ENCODE peak calls at places on chromosomes 2 and 18, in four cellular contexts. One of them, this sample, is unnamed.

GRCh38 chr2:173086518-173087213 is 11.0 kb downstream of the MAP3K20 start:
- DNase-seq in HCT116: no peak
- DNase-seq in Panc1: no peak
- DNase-seq in GM12878: no peak
- DNase-seq in this sample: no peak

GRCh38 chr2:45541450-45541849 is 69.6 kb downstream of the SRBD1 start:
- DNase-seq in HCT116: no peak
- DNase-seq in Panc1: no peak
- DNase-seq in GM12878: no peak
- DNase-seq in this sample: no peak

GRCh38 chr2:237217995-237218621 is 132.4 kb downstream of the COPS8 start:
- DNase-seq in HCT116: no peak
- DNase-seq in Panc1: no peak
- DNase-seq in GM12878: no peak
- DNase-seq in this sample: no peak

GRCh38 chr2:137950238-137950637 is 14.0 kb upstream of the HNMT start:
- DNase-seq in HCT116: no peak
- DNase-seq in Panc1: no peak
- DNase-seq in GM12878: no peak
- DNase-seq in this sample: peak; percentile 55

GRCh38 chr2:24870891-24871705 is 48.9 kb downstream of the ADCY3 start:
- DNase-seq in HCT116: no peak
- DNase-seq in Panc1: no peak
- DNase-seq in GM12878: no peak
- DNase-seq in this sample: no peak

GRCh38 chr2:199382091-199382490 is 75.6 kb downstream of the SATB2 start:
- DNase-seq in HCT116: no peak
- DNase-seq in Panc1: no peak
- DNase-seq in GM12878: no peak
- DNase-seq in this sample: no peak

GRCh38 chr18:79853303-79853992 is 55.7 kb downstream of the KCNG2 start:
- DNase-seq in HCT116: no peak
- DNase-seq in Panc1: no peak
- DNase-seq in GM12878: no peak
- DNase-seq in this sample: no peak

GRCh38 chr2:21333694-21334093 is 209.9 kb downstream of the TDRD15 start:
- DNase-seq in HCT116: no peak
- DNase-seq in Panc1: no peak
- DNase-seq in GM12878: no peak
- DNase-seq in this sample: no peak

GRCh38 chr18:54607213-54607934 is 16.3 kb downstream of the DYNAP start:
- DNase-seq in HCT116: no peak
- DNase-seq in Panc1: no peak
- DNase-seq in GM12878: no peak
- DNase-seq in this sample: no peak

GRCh38 chr2:217387776-217388381 is 528.0 kb upstream of the TNP1 start:
- DNase-seq in HCT116: no peak
- DNase-seq in Panc1: no peak
- DNase-seq in GM12878: no peak
- DNase-seq in this sample: no peak

GRCh38 chr2:42196403-42197267 is 27.5 kb downstream of the EML4 start:
- DNase-seq in HCT116: peak; percentile 22
- DNase-seq in Panc1: no peak
- DNase-seq in GM12878: peak; percentile 11
- DNase-seq in this sample: peak; percentile 54

GRCh38 chr2:159476329-159476728 is 140.0 kb downstream of the BAZ2B start:
- DNase-seq in HCT116: no peak
- DNase-seq in Panc1: no peak
- DNase-seq in GM12878: no peak
- DNase-seq in this sample: no peak

GRCh38 chr18:23668731-23669130 is 6.0 kb upstream of the ANKRD29 start:
- DNase-seq in HCT116: no peak
- DNase-seq in Panc1: no peak
- DNase-seq in GM12878: no peak
- DNase-seq in this sample: no peak

GRCh38 chr2:151973901-151974199 is 125.0 kb downstream of the CACNB4 start:
- DNase-seq in HCT116: no peak
- DNase-seq in Panc1: no peak
- DNase-seq in GM12878: no peak
- DNase-seq in this sample: no peak

GRCh38 chr2:212237350-212238095 is 301.1 kb downstream of the ERBB4 start:
- DNase-seq in HCT116: no peak
- DNase-seq in Panc1: no peak
- DNase-seq in GM12878: no peak
- DNase-seq in this sample: no peak

GRCh38 chr2:235050992-235051351 is 99.2 kb downstream of the SH3BP4 start:
- DNase-seq in HCT116: peak; percentile 82
- DNase-seq in Panc1: no peak
- DNase-seq in GM12878: no peak
- DNase-seq in this sample: peak; percentile 32

GRCh38 chr18:79199691-79200374 is 130.6 kb downstream of the ATP9B start:
- DNase-seq in HCT116: no peak
- DNase-seq in Panc1: no peak
- DNase-seq in GM12878: no peak
- DNase-seq in this sample: no peak

GRCh38 chr2:128084757-128085156 is 6.2 kb upstream of the UGGT1 start:
- DNase-seq in HCT116: no peak
- DNase-seq in Panc1: no peak
- DNase-seq in GM12878: no peak
- DNase-seq in this sample: no peak

GRCh38 chr2:240322991-240323390 is 112.5 kb upstream of the GPC1 start:
- DNase-seq in HCT116: no peak
- DNase-seq in Panc1: no peak
- DNase-seq in GM12878: no peak
- DNase-seq in this sample: no peak

GRCh38 chr2:190443778-190444481 is 35.8 kb downstream of the MFSD6 start:
- DNase-seq in HCT116: no peak
- DNase-seq in Panc1: no peak
- DNase-seq in GM12878: no peak
- DNase-seq in this sample: no peak

GRCh38 chr2:210630904-210631560 is 74.6 kb downstream of the CPS1 start:
- DNase-seq in HCT116: no peak
- DNase-seq in Panc1: no peak
- DNase-seq in GM12878: no peak
- DNase-seq in this sample: no peak

GRCh38 chr2:96694816-96695455 is 44.9 kb downstream of the LMAN2L start:
- DNase-seq in HCT116: no peak
- DNase-seq in Panc1: no peak
- DNase-seq in GM12878: no peak
- DNase-seq in this sample: no peak

GRCh38 chr2:38720613-38721241 is 30.4 kb downstream of the SRSF7 start:
- DNase-seq in HCT116: no peak
- DNase-seq in Panc1: no peak
- DNase-seq in GM12878: peak; percentile 40
- DNase-seq in this sample: no peak

GRCh38 chr2:216827073-216827725 is 32.7 kb downstream of the TNP1 start:
- DNase-seq in HCT116: no peak
- DNase-seq in Panc1: no peak
- DNase-seq in GM12878: no peak
- DNase-seq in this sample: no peak

GRCh38 chr2:105176429-105176828 is 65.1 kb upstream of the GPR45 start:
- DNase-seq in HCT116: no peak
- DNase-seq in Panc1: no peak
- DNase-seq in GM12878: no peak
- DNase-seq in this sample: no peak
- TF ChIP-seq SIN3A in HCT116: no peak
- TF ChIP-seq SIN3A in Panc1: no peak
- TF ChIP-seq SIN3A in GM12878: no peak
- TF ChIP-seq SIN3A in this sample: no peak

GRCh38 chr18:702957-703659 is 9.3 kb downstream of the ENOSF1 start:
- DNase-seq in HCT116: no peak
- DNase-seq in Panc1: peak; percentile 32
- DNase-seq in GM12878: no peak
- DNase-seq in this sample: no peak
- TF ChIP-seq SIN3A in HCT116: no peak
- TF ChIP-seq SIN3A in Panc1: no peak
- TF ChIP-seq SIN3A in GM12878: no peak
- TF ChIP-seq SIN3A in this sample: no peak

GRCh38 chr2:126858013-126858412 is 40.7 kb upstream of the TEX51 start:
- DNase-seq in HCT116: no peak
- DNase-seq in Panc1: no peak
- DNase-seq in GM12878: no peak
- DNase-seq in this sample: no peak
- TF ChIP-seq SIN3A in HCT116: no peak
- TF ChIP-seq SIN3A in Panc1: no peak
- TF ChIP-seq SIN3A in GM12878: no peak
- TF ChIP-seq SIN3A in this sample: no peak

GRCh38 chr18:32300914-32301313 is 111.1 kb downstream of the MEP1B start:
- DNase-seq in HCT116: no peak
- DNase-seq in Panc1: no peak
- DNase-seq in GM12878: no peak
- DNase-seq in this sample: no peak

GRCh38 chr18:32302806-32303205 is 113.0 kb downstream of the MEP1B start:
- DNase-seq in HCT116: no peak
- DNase-seq in Panc1: no peak
- DNase-seq in GM12878: no peak
- DNase-seq in this sample: no peak

GRCh38 chr18:32301361-32301760 is 111.5 kb downstream of the MEP1B start:
- DNase-seq in HCT116: no peak
- DNase-seq in Panc1: no peak
- DNase-seq in GM12878: no peak
- DNase-seq in this sample: no peak

GRCh38 chr18:32301976-32302743 is 112.3 kb downstream of the MEP1B start:
- DNase-seq in HCT116: no peak
- DNase-seq in Panc1: no peak
- DNase-seq in GM12878: no peak
- DNase-seq in this sample: no peak

GRCh38 chr18:32303400-32303799 is 113.6 kb downstream of the MEP1B start:
- DNase-seq in HCT116: no peak
- DNase-seq in Panc1: no peak
- DNase-seq in GM12878: no peak
- DNase-seq in this sample: no peak
- TF ChIP-seq SIN3A in HCT116: no peak
- TF ChIP-seq SIN3A in Panc1: no peak
- TF ChIP-seq SIN3A in GM12878: no peak
- TF ChIP-seq SIN3A in this sample: no peak

GRCh38 chr18:22493255-22493654 is 75.5 kb upstream of the CTAGE1 start:
- DNase-seq in HCT116: no peak
- DNase-seq in Panc1: no peak
- DNase-seq in GM12878: no peak
- DNase-seq in this sample: no peak

GRCh38 chr18:22490429-22490846 is 72.7 kb upstream of the CTAGE1 start:
- DNase-seq in HCT116: no peak
- DNase-seq in Panc1: no peak
- DNase-seq in GM12878: no peak
- DNase-seq in this sample: no peak

GRCh38 chr18:22494771-22495170 is 77.1 kb upstream of the CTAGE1 start:
- DNase-seq in HCT116: no peak
- DNase-seq in Panc1: no peak
- DNase-seq in GM12878: no peak
- DNase-seq in this sample: no peak

GRCh38 chr18:22489694-22490093 is 72.0 kb upstream of the CTAGE1 start:
- DNase-seq in HCT116: no peak
- DNase-seq in Panc1: no peak
- DNase-seq in GM12878: no peak
- DNase-seq in this sample: no peak

DNA sequence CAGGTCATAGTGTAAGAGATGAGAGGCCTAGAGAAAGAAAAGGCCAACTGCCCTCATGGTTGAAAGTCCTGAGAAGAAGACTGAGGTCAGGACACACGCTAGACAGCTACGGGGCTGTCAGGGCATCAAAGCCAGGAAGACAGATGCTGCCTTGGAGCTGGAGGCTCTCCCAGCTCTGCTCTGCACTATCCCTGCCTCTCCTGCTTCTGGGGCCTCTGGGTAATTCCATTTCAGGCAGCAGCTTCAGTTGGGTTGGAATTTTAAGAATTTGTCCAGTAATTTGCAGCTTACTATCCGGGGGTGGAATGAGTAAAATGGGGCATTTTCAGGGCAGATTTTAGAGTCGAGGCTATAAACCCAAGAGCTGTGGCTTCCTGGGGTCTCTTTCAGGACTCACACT is 76.2 kb upstream of the CTAGE1 start:
- DNase-seq in HCT116: no peak
- DNase-seq in Panc1: no peak
- DNase-seq in GM12878: no peak
- DNase-seq in this sample: no peak
- TF ChIP-seq SIN3A in HCT116: no peak
- TF ChIP-seq SIN3A in Panc1: no peak
- TF ChIP-seq SIN3A in GM12878: no peak
- TF ChIP-seq SIN3A in this sample: no peak

GRCh38 chr2:112629823-112630222 is 15.9 kb upstream of the SLC20A1 start:
- DNase-seq in HCT116: no peak
- DNase-seq in Panc1: no peak
- DNase-seq in GM12878: no peak
- DNase-seq in this sample: no peak

GRCh38 chr2:112626604-112627059 is 19.1 kb upstream of the SLC20A1 start:
- DNase-seq in HCT116: no peak
- DNase-seq in Panc1: peak; percentile 73
- DNase-seq in GM12878: no peak
- DNase-seq in this sample: peak; percentile 52

GRCh38 chr2:112629224-112629623 is 16.5 kb upstream of the SLC20A1 start:
- DNase-seq in HCT116: no peak
- DNase-seq in Panc1: no peak
- DNase-seq in GM12878: no peak
- DNase-seq in this sample: no peak

GRCh38 chr2:112625474-112626114 is 20.1 kb upstream of the SLC20A1 start:
- DNase-seq in HCT116: no peak
- DNase-seq in Panc1: no peak
- DNase-seq in GM12878: no peak
- DNase-seq in this sample: no peak

GRCh38 chr2:112627060-112628040 is 18.4 kb upstream of the SLC20A1 start:
- DNase-seq in HCT116: no peak
- DNase-seq in Panc1: peak; percentile 54
- DNase-seq in GM12878: no peak
- DNase-seq in this sample: no peak
- TF ChIP-seq SIN3A in HCT116: no peak
- TF ChIP-seq SIN3A in Panc1: no peak
- TF ChIP-seq SIN3A in GM12878: no peak
- TF ChIP-seq SIN3A in this sample: no peak

This sample was measured in K562.